ENCODE peak calls at places on chromosomes 5 and 9, in nine cellular contexts. K is astrocyte of the spinal cord, F is endothelial cell, T is transverse colon, C is lung, P is GM10248, R is activated B cell treated with CpG ODN at 0.5 μM for 24 hours, U is Peyer's patch, Z is GM13977. O is an unnamed sample.

GRCh38 chr5:104412649-104413240 is 850.2 kb upstream of the NUDT12 start:
- DNase-seq in Z (peak), T (no peak), U (no peak), C (no peak), P (peak), R (no peak), K (peak), F (peak), O (peak)

GRCh38 chr5:60101561-60101960 is 208.0 kb upstream of the PDE4D start:
- DNase-seq in U (no peak), F (no peak), R (no peak), K (peak), P (no peak), T (no peak), Z (no peak), C (no peak), O (no peak)

GRCh38 chr5:151270599-151270998 is 17.6 kb downstream of the GM2A start:
- DNase-seq in K (peak), T (no peak), P (peak), C (no peak), U (no peak), R (no peak), F (no peak), Z (peak), O (no peak)

GRCh38 chr5:94771742-94772141 is 153.3 kb downstream of the SLF1 start:
- DNase-seq in R (no peak), K (no peak), T (no peak), F (no peak), Z (no peak), U (no peak), P (no peak), C (no peak), O (no peak)

GRCh38 chr5:36407396-36407795 is 105.7 kb upstream of the RANBP3L start:
- DNase-seq in F (no peak), T (no peak), R (no peak), K (peak), C (no peak), P (no peak), U (no peak), Z (no peak), O (no peak)

GRCh38 chr5:40497573-40497972 is 182.1 kb upstream of the PTGER4 start:
- DNase-seq in F (no peak), P (no peak), T (no peak), C (no peak), K (peak), U (no peak), Z (no peak), R (no peak), O (no peak)

GRCh38 chr9:124897570-124898460 is 35.9 kb downstream of the ARPC5L start:
- DNase-seq in Z (no peak), R (no peak), K (no peak), T (no peak), F (no peak), C (no peak), P (no peak), U (no peak), O (no peak)

GRCh38 chr5:78511116-78511906 is 137.3 kb downstream of the LHFPL2 start:
- DNase-seq in R (no peak), P (no peak), Z (no peak), F (no peak), U (no peak), T (no peak), K (no peak), C (no peak), O (no peak)

GRCh38 chr5:161023591-161023990 is 171.6 kb upstream of the ATP10B start:
- DNase-seq in T (no peak), P (no peak), U (no peak), F (no peak), Z (no peak), K (no peak), C (no peak), R (no peak), O (no peak)

GRCh38 chr5:129664336-129664937 is 83.5 kb upstream of the MINAR2 start:
- DNase-seq in U (peak), P (peak), C (peak), K (peak), Z (peak), T (peak), F (peak), R (no peak), O (peak)

GRCh38 chr5:40240111-40240510 is 439.6 kb upstream of the PTGER4 start:
- DNase-seq in K (peak), U (no peak), F (no peak), R (no peak), T (no peak), Z (no peak), C (no peak), P (no peak), O (no peak)

GRCh38 chr5:135308245-135308644 is 90.8 kb downstream of the MACROH2A1 start:
- DNase-seq in F (no peak), P (no peak), Z (no peak), K (peak), U (no peak), C (peak), T (no peak), R (no peak), O (no peak)

GRCh38 chr5:174583071-174583470 is 141.3 kb upstream of the MSX2 start:
- DNase-seq in F (no peak), Z (no peak), C (no peak), U (no peak), K (no peak), R (no peak), T (no peak), P (no peak), O (no peak)

GRCh38 chr5:167688331-167688730 is 603.1 kb upstream of the WWC1 start:
- DNase-seq in U (no peak), T (no peak), C (no peak), F (no peak), K (no peak), Z (no peak), P (no peak), R (no peak), O (no peak)

GRCh38 chr9:23774266-23774665 is 51.8 kb downstream of the ELAVL2 start:
- DNase-seq in P (no peak), F (no peak), K (peak), U (no peak), R (no peak), Z (no peak), T (no peak), C (no peak), O (no peak)

GRCh38 chr5:121660142-121660541 is 191.5 kb upstream of the FTMT start:
- DNase-seq in C (no peak), T (no peak), R (no peak), Z (no peak), F (no peak), K (no peak), P (no peak), U (no peak), O (no peak)

GRCh38 chr9:112382501-112383364 is 2.8 kb downstream of the HSDL2 start:
- DNase-seq in T (no peak), K (no peak), P (no peak), R (no peak), U (no peak), F (no peak), C (no peak), Z (no peak), O (no peak)

GRCh38 chr9:98326402-98327248 is 71.2 kb upstream of the TBC1D2 start:
- DNase-seq in T (no peak), R (no peak), P (no peak), K (peak), Z (no peak), U (no peak), C (no peak), F (no peak), O (no peak)

GRCh38 chr5:158987231-158987630 is 112.5 kb downstream of the EBF1 start:
- DNase-seq in T (no peak), R (no peak), K (no peak), F (no peak), U (no peak), Z (no peak), C (no peak), P (no peak), O (no peak)

GRCh38 chr9:123771690-123772089 is 158.2 kb downstream of the DENND1A start:
- DNase-seq in Z (no peak), U (no peak), F (no peak), K (no peak), T (no peak), C (no peak), R (no peak), P (no peak), O (no peak)

GRCh38 chr9:129981180-129981907 is 61.6 kb downstream of the FNBP1 start:
- DNase-seq in F (no peak), K (no peak), Z (no peak), P (no peak), T (peak), U (peak), C (no peak), R (no peak), O (no peak)

GRCh38 chr9:5626727-5627634 is 1.9 kb upstream of the RIC1 start:
- DNase-seq in P (peak), T (peak), F (no peak), R (peak), K (peak), Z (peak), U (peak), C (peak), O (no peak)

GRCh38 chr9:123712399-123712798 is 217.5 kb downstream of the DENND1A start:
- DNase-seq in R (no peak), F (no peak), K (no peak), C (no peak), U (no peak), P (no peak), T (no peak), Z (no peak), O (no peak)

GRCh38 chr9:34185778-34186551 is 7.1 kb downstream of the UBAP1 start:
- DNase-seq in Z (peak), R (no peak), K (peak), C (peak), P (peak), U (no peak), F (no peak), T (no peak), O (no peak)

GRCh38 chr9:110923601-110924000 is 114.7 kb downstream of the LPAR1 start:
- DNase-seq in P (no peak), U (no peak), K (no peak), T (no peak), F (no peak), Z (no peak), R (no peak), C (no peak), O (no peak)

GRCh38 chr5:138263581-138263980 is 10.8 kb downstream of the GFRA3 start:
- DNase-seq in R (no peak), F (no peak), T (no peak), P (no peak), Z (no peak), C (no peak), K (no peak), U (no peak), O (no peak)

GRCh38 chr9:99873531-99873930 is 32.9 kb upstream of the STX17 start:
- DNase-seq in P (no peak), F (no peak), C (no peak), T (no peak), R (no peak), K (peak), U (no peak), Z (no peak), O (no peak)

GRCh38 chr5:93660677-93661076 is 77.7 kb downstream of the NR2F1 start:
- DNase-seq in R (no peak), U (no peak), Z (no peak), T (no peak), C (no peak), K (no peak), F (no peak), P (no peak), O (no peak)

GRCh38 chr9:113641100-113641885 is 177.8 kb downstream of the RGS3 start:
- DNase-seq in U (no peak), K (no peak), F (no peak), P (no peak), R (no peak), T (no peak), Z (no peak), C (no peak), O (no peak)

GRCh38 chr5:32233696-32234447 is 59.8 kb upstream of the GOLPH3 start:
- DNase-seq in C (peak), F (no peak), U (no peak), Z (no peak), P (no peak), K (peak), T (no peak), R (no peak), O (no peak)

GRCh38 chr5:141384471-141385267 is 2.1 kb downstream of the PCDHGA7 start:
- DNase-seq in U (no peak), Z (no peak), R (no peak), K (no peak), F (no peak), C (no peak), T (no peak), P (no peak), O (no peak)

GRCh38 chr9:38068866-38069628 is at the start of gene SHB:
- DNase-seq in R (peak), Z (peak), C (peak), P (peak), T (peak), K (no peak), U (peak), F (peak), O (peak)

GRCh38 chr9:24479266-24479665 is 66.4 kb downstream of the IZUMO3 start:
- DNase-seq in F (no peak), P (no peak), C (no peak), T (no peak), U (no peak), R (no peak), Z (no peak), K (no peak), O (no peak)

GRCh38 chr5:151002250-151002649 is 18.1 kb upstream of the GPX3 start:
- DNase-seq in K (peak), U (no peak), T (no peak), P (no peak), R (no peak), Z (no peak), F (no peak), C (no peak), O (no peak)

GRCh38 chr5:88829053-88829452 is 53.9 kb downstream of the MEF2C start:
- DNase-seq in K (no peak), C (no peak), Z (no peak), R (no peak), F (no peak), U (peak), T (no peak), P (no peak), O (no peak)
- TF ChIP-seq CTCF in K (peak), C (no peak), Z (peak), R (no peak), F (peak), U (no peak), T (peak), P (peak), O (peak)

DNA sequence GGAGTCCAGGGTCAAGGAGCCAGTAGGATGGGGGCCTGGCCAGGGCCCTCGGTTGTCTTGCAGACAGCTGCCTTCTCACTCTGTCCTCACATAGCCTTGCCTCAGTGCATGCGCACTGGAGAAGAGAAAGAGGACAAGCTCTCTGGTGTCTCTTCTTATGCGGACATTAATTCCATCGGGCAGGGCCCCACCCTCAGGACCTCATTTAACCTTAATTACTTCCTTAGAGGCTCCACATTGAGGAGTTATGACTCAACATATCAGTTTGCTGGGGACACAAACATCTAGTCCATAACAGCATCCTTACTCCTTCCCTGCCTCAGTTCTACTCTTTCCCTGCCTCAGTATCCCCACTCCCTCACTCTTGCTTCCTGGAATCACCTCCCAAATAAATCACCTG is 78.4 kb downstream of the FRMD3 start:
- DNase-seq in T (no peak), C (no peak), R (no peak), F (no peak), Z (no peak), P (no peak), U (no peak), K (no peak), O (no peak)
- TF ChIP-seq CTCF in T (no peak), C (no peak), R (no peak), F (no peak), Z (no peak), P (no peak), U (no peak), K (no peak), O (no peak)

GRCh38 chr5:96651948-96652753 is 10.0 kb upstream of the CAST start:
- DNase-seq in T (no peak), P (no peak), Z (no peak), K (no peak), U (no peak), C (no peak), F (peak), R (no peak), O (no peak)
- TF ChIP-seq CTCF in T (no peak), P (no peak), Z (peak), K (peak), U (no peak), C (no peak), F (peak), R (no peak), O (peak)

DNA sequence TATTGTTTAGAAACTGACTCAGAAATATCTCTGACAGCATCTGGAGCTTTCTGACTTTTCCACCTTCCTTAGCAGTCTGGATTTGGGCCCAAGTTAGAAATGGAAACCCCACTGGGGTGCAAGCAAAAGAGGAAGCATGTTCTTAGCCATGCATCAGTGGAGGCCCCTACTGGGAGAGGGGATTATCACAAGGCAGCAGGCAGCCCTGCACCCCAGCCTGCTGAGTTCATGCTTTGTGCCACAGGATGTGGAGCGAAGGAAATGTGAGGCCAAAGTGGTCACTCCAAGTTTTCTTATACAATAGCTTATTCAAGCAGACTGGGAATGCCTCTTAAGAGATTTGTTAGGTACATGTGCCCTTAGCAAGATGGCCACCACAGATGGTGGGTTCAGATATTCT is 146.4 kb upstream of the TLX3 start:
- DNase-seq in R (no peak), C (no peak), K (peak), Z (no peak), F (peak), T (no peak), U (no peak), P (peak), O (peak)
- TF ChIP-seq CTCF in R (no peak), C (no peak), K (peak), Z (peak), F (peak), T (peak), U (no peak), P (peak), O (peak)

GRCh38 chr9:35910613-35911488 is 1.6 kb downstream of the SPAAR start:
- DNase-seq in T (peak), C (peak), R (no peak), Z (peak), P (peak), U (peak), K (peak), F (peak), O (no peak)
- TF ChIP-seq CTCF in T (peak), C (peak), R (no peak), Z (peak), P (peak), U (peak), K (peak), F (peak), O (peak)

DNA sequence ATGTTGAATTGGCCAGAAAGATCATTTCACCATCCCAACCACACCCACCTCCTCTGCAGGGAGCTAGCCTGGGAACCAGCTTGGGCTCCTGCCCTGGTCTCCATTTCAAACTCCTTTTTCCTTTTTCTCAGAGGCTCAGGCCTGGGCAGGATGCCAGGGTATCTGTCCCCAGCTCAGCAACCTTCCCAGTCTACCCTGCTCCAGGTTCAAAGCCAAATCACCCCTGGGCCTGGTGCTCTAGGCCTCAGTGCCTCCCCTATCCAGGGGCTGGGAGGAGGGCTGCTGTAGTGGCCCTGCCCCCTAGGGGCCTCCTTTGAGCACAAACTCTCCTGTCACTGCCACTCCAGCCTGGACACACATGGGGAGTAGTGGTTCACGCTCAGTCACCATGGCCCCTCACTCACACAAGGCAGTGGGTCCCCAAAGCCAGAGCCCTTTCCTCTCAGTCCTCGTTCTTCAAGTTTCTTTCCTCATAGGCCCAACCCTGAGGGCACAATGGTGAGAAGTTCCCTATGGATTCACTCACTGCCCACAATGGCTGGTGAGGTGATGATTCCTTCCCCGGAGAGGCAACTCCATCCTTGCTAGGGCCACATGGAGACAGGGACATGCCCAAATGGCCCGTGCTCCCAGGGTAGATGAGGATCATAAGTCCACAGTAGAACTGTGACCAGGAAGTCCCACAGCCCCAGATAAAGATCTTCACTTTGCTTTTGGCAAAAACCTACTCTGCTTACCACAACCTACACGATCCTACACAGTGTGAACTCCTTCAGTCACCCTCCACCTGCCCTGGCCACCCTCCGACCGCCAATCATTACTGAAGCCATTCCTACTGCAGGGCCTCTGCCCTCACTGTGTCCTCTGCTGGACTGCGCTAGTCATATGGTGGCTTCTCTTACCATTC is 1.6 kb upstream of the ST6GALNAC4 start:
- DNase-seq in R (no peak), C (no peak), Z (no peak), F (no peak), K (no peak), U (no peak), T (peak), P (no peak), O (no peak)
- TF ChIP-seq CTCF in R (no peak), C (no peak), Z (peak), F (no peak), K (peak), U (no peak), T (no peak), P (peak), O (no peak)

DNA sequence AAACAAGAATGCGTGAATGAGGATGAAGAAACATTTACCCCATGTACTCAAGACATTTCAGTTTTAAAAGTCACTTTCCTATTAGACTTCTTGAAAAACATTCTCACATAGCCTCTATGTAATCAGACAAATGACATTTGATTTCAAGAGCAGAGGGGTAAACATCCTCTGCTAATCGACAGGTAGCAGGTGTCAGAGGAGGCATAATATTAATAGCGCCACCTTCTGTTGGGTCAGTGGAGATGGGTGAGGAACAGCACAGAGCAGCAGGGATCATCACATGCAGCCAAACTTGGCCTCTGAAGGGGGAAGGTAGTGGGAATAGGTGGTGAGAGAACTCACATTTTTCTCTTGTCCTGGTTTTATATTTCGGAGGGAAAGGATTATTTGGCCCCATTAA is 3.3 kb upstream of the LSM11 start:
- DNase-seq in F (no peak), Z (peak), U (no peak), T (no peak), P (peak), C (no peak), K (no peak), R (no peak), O (no peak)
- TF ChIP-seq CTCF in F (peak), Z (peak), U (no peak), T (peak), P (peak), C (peak), K (peak), R (no peak), O (peak)

GRCh38 chr9:95193067-95193466 is 124.4 kb downstream of the FANCC start:
- DNase-seq in T (no peak), C (no peak), Z (no peak), P (no peak), R (no peak), U (no peak), K (no peak), F (no peak), O (no peak)
- TF ChIP-seq CTCF in T (no peak), C (no peak), Z (no peak), P (no peak), R (no peak), U (no peak), K (peak), F (no peak), O (peak)